ENCODE peak calls at places on chromosomes 3 and 15, in six cellular contexts. I is activated CD4-positive, CD25-positive, alpha-beta regulatory T cell; Z is LHCN-M2; A is activated CD8-positive, alpha-beta T cell treated with anti-CD3 and anti-CD28 coated beads for 36 hours; N is activated naive CD8-positive, alpha-beta T cell treated with anti-CD3 and anti-CD28 coated beads, Interleukin-2, amount 50 U/mL, for 24 hours; E is tibial nerve. S is an unnamed sample.

GRCh38 chr3:55955891-55956477 is 468.9 kb upstream of the WNT5A start:
- DNase-seq in I (no peak), Z (no peak), A (no peak), N (no peak), E (no peak), S (no peak)

GRCh38 chr15:65086680-65087111 is 10.2 kb downstream of the KBTBD13 start:
- DNase-seq in I (no peak), Z (no peak), A (peak; percentile 14), N (peak; percentile 7), E (no peak), S (peak; percentile 57)

GRCh38 chr3:23760871-23761373 is 44.8 kb upstream of the UBE2E1 start:
- DNase-seq in I (no peak), Z (no peak), A (peak; percentile 51), N (peak; percentile 22), E (no peak), S (no peak)

GRCh38 chr3:14142567-14143270 is 17.9 kb downstream of the TMEM43 start:
- DNase-seq in I (no peak), Z (no peak), A (peak; percentile 52), N (peak; percentile 25), E (no peak), S (no peak)

GRCh38 chr3:43620953-43621405 is 832 bp downstream of the ANO10 start:
- DNase-seq in I (no peak), Z (peak; percentile 43), A (no peak), N (no peak), E (no peak), S (no peak)

GRCh38 chr3:133948996-133949395 is 53.3 kb upstream of the RAB6B start:
- DNase-seq in I (no peak), Z (no peak), A (no peak), N (no peak), E (no peak), S (no peak)

GRCh38 chr3:146503459-146504202 is 34.3 kb upstream of the PLSCR2 start:
- DNase-seq in I (no peak), Z (peak; percentile 94), A (peak; percentile 50), N (no peak), E (no peak), S (peak; percentile 55)

GRCh38 chr3:179083977-179084376 is 12.4 kb upstream of the ZMAT3 start:
- DNase-seq in I (no peak), Z (no peak), A (no peak), N (no peak), E (no peak), S (no peak)

GRCh38 chr3:112437146-112438022 is 61.9 kb downstream of the BTLA start:
- DNase-seq in I (no peak), Z (peak; percentile 38), A (no peak), N (no peak), E (no peak), S (no peak)

GRCh38 chr3:62688050-62688449 is 187.2 kb downstream of the CADPS start:
- DNase-seq in I (no peak), Z (peak; percentile 70), A (no peak), N (no peak), E (no peak), S (no peak)

GRCh38 chr15:36370735-36371115 is 208.7 kb upstream of the CDIN1 start:
- DNase-seq in I (no peak), Z (peak; percentile 60), A (no peak), N (no peak), E (no peak), S (no peak)

S was measured in aorta.